ENCODE peak calls at places on chromosomes 7 and 10, in six cellular contexts. Q, J, K, V, Z and E are unnamed samples.

GRCh38 chr7:38681882-38682281 is 50.7 kb upstream of the AMPH start:
- DNase-seq in Z (no peak), K (no peak), Q (no peak), J (no peak), V (no peak), E (no peak)

GRCh38 chr7:87447251-87447650 is 28.2 kb downstream of the ABCB4 start:
- DNase-seq in Q (no peak), V (no peak), Z (no peak), J (no peak), K (no peak), E (no peak)

GRCh38 chr7:106610996-106611886 is 49.7 kb downstream of the CCDC71L start:
- DNase-seq in V (no peak), Q (no peak), K (no peak), Z (no peak), J (no peak), E (no peak)

GRCh38 chr10:132698211-132698751 is 87.7 kb downstream of the NKX6-2 start:
- DNase-seq in J (peak), Z (no peak), V (peak), Q (no peak), K (peak), E (no peak)

GRCh38 chr10:131857156-131858117 is 43.4 kb upstream of the PPP2R2D start:
- DNase-seq in V (no peak), Q (no peak), Z (no peak), K (peak), J (peak), E (peak)

GRCh38 chr10:60304832-60305231 is 84.8 kb downstream of the ANK3 start:
- DNase-seq in Q (no peak), Z (no peak), K (no peak), J (peak), V (no peak), E (no peak)

GRCh38 chr7:49876202-49876601 is 102.8 kb downstream of the VWC2 start:
- DNase-seq in V (no peak), Q (no peak), K (no peak), J (no peak), Z (no peak), E (no peak)

GRCh38 chr10:124710266-124710881 is 33.8 kb downstream of the FAM53B start:
- DNase-seq in K (no peak), V (no peak), Q (no peak), J (no peak), Z (no peak), E (no peak)

GRCh38 chr7:74061840-74062539 is 21.6 kb upstream of the LIMK1 start:
- DNase-seq in J (no peak), V (peak), Q (peak), Z (peak), K (peak), E (peak)

GRCh38 chr10:15293862-15294835 is 76.9 kb downstream of the FAM171A1 start:
- DNase-seq in V (no peak), J (peak), Z (no peak), Q (no peak), K (no peak), E (no peak)

GRCh38 chr10:117148284-117148683 is 10.2 kb upstream of the VAX1 start:
- DNase-seq in V (no peak), J (no peak), K (no peak), Z (no peak), Q (no peak), E (no peak)

GRCh38 chr7:130008941-130009847 is 42.0 kb downstream of the ZC3HC1 start:
- DNase-seq in K (peak), Q (no peak), Z (no peak), J (peak), V (peak), E (peak)

GRCh38 chr7:87216701-87217508 is 2.6 kb downstream of the TMEM243 start:
- DNase-seq in V (no peak), J (no peak), K (no peak), Q (no peak), Z (peak), E (no peak)

GRCh38 chr10:46557319-46558140 is 1.1 kb upstream of the GPRIN2 start:
- DNase-seq in V (peak), Q (no peak), Z (peak), K (peak), J (peak), E (peak)

GRCh38 chr7:140404565-140405080 is 765 bp downstream of the RAB19 start:
- DNase-seq in Q (no peak), Z (no peak), V (no peak), J (no peak), K (no peak), E (no peak)

GRCh38 chr10:73554729-73555128 is 36.4 kb downstream of the USP54 start:
- DNase-seq in Z (no peak), Q (no peak), J (no peak), K (no peak), V (no peak), E (no peak)

GRCh38 chr10:627032-627992 is 62.2 kb downstream of the DIP2C start:
- DNase-seq in J (no peak), K (no peak), Q (no peak), V (no peak), Z (no peak), E (no peak)

GRCh38 chr10:58653139-58653538 is 140.5 kb downstream of the BICC1 start:
- DNase-seq in Z (no peak), J (no peak), K (no peak), V (no peak), Q (no peak), E (no peak)

GRCh38 chr10:3095373-3096139 is 28.2 kb downstream of the PFKP start:
- DNase-seq in V (no peak), K (no peak), J (no peak), Q (no peak), Z (peak), E (no peak)

GRCh38 chr7:73983437-73984164 is 44.4 kb upstream of the ELN start:
- DNase-seq in Z (no peak), V (peak), K (peak), J (no peak), Q (no peak), E (no peak)

GRCh38 chr7:142787034-142787768 is 16.4 kb downstream of the PRSS2 start:
- DNase-seq in Q (no peak), J (no peak), K (no peak), V (no peak), Z (no peak), E (no peak)

GRCh38 chr10:116636976-116637375 is 16.2 kb downstream of the PNLIPRP2 start:
- DNase-seq in Q (no peak), K (no peak), Z (no peak), J (no peak), V (no peak), E (no peak)

GRCh38 chr7:22666732-22667131 is 60.3 kb upstream of the IL6 start:
- DNase-seq in J (no peak), V (no peak), K (no peak), Q (no peak), Z (no peak), E (no peak)

GRCh38 chr10:30935078-30935477 is 96.6 kb downstream of the ZNF438 start:
- DNase-seq in Q (no peak), J (no peak), Z (no peak), V (no peak), K (no peak), E (no peak)

GRCh38 chr7:47358944-47359588 is 222.8 kb downstream of the TNS3 start:
- DNase-seq in Q (no peak), J (no peak), V (no peak), Z (no peak), K (no peak), E (peak)

GRCh38 chr7:80277434-80278427 is 143.1 kb downstream of the GNAI1 start:
- DNase-seq in Z (no peak), K (no peak), Q (peak), J (no peak), V (no peak), E (no peak)

GRCh38 chr10:27369832-27370231 is 129.2 kb upstream of the ACBD5 start:
- DNase-seq in J (no peak), Q (no peak), Z (no peak), V (no peak), K (no peak), E (no peak)

GRCh38 chr7:123748171-123748733 is 551 bp downstream of the WASL start:
- DNase-seq in Q (peak), V (peak), Z (no peak), K (peak), J (peak), E (peak)

GRCh38 chr7:55048221-55048859 is 29.5 kb downstream of the EGFR start:
- DNase-seq in J (no peak), K (no peak), V (no peak), Q (no peak), Z (no peak), E (no peak)

GRCh38 chr7:29350351-29350750 is 155.8 kb downstream of the CHN2 start:
- DNase-seq in J (no peak), Q (no peak), V (no peak), Z (no peak), K (no peak), E (no peak)